ENCODE peak calls at places on chromosomes 13 and 19, in nine cellular contexts. D is endothelial cell, X is GM23338, F is AG09309, H is Calu3, Q is H9, N is breast epithelium, Z is thoracic aorta, R is heart right ventricle. I is an unnamed sample.

GRCh38 chr19:1271528-1272422 is 2.6 kb downstream of the CIRBP start:
- DNase-seq in D (no peak), X (no peak), F (no peak), H (no peak), Q (no peak), N (no peak), Z (no peak), R (peak), I (no peak)

GRCh38 chr13:23743717-23744116 is 145.5 kb downstream of the MIPEP start:
- DNase-seq in D (no peak), X (no peak), F (no peak), H (no peak), Q (no peak), N (no peak), Z (no peak), R (no peak), I (no peak)

GRCh38 chr19:485583-486236 is 10.6 kb upstream of the MADCAM1 start:
- DNase-seq in D (no peak), X (no peak), F (no peak), H (peak), Q (no peak), N (peak), Z (no peak), R (no peak), I (no peak)

GRCh38 chr19:53057904-53058579 is 13.5 kb downstream of the ERVV-2 start:
- DNase-seq in D (peak), X (peak), F (no peak), H (no peak), Q (peak), N (no peak), Z (no peak), R (peak), I (no peak)

GRCh38 chr19:47363758-47364529 is 14.8 kb downstream of the DHX34 start:
- DNase-seq in D (peak), X (peak), F (peak), H (no peak), Q (peak), N (no peak), Z (no peak), R (no peak), I (peak)

GRCh38 chr13:36428083-36428482 is 4.2 kb upstream of the CCNA1 start:
- DNase-seq in D (no peak), X (no peak), F (no peak), H (peak), Q (no peak), N (no peak), Z (no peak), R (no peak), I (no peak)

GRCh38 chr13:26460652-26461051 is 96.8 kb upstream of the WASF3 start:
- DNase-seq in D (no peak), X (no peak), F (no peak), H (no peak), Q (no peak), N (no peak), Z (no peak), R (peak), I (no peak)

GRCh38 chr13:111461445-111462149 is 141.2 kb downstream of the TEX29 start:
- DNase-seq in D (no peak), X (no peak), F (no peak), H (no peak), Q (no peak), N (no peak), Z (no peak), R (no peak), I (no peak)

GRCh38 chr13:111505175-111505777 is 184.8 kb downstream of the TEX29 start:
- DNase-seq in D (peak), X (peak), F (no peak), H (no peak), Q (peak), N (no peak), Z (no peak), R (no peak), I (no peak)

GRCh38 chr13:103772576-103772975 is 706.4 kb upstream of the SLC10A2 start:
- DNase-seq in D (no peak), X (peak), F (no peak), H (no peak), Q (no peak), N (no peak), Z (no peak), R (no peak), I (no peak)

GRCh38 chr19:6211632-6212402 is 68.0 kb downstream of the MLLT1 start:
- DNase-seq in D (no peak), X (no peak), F (no peak), H (no peak), Q (no peak), N (no peak), Z (no peak), R (no peak), I (no peak)

DNA sequence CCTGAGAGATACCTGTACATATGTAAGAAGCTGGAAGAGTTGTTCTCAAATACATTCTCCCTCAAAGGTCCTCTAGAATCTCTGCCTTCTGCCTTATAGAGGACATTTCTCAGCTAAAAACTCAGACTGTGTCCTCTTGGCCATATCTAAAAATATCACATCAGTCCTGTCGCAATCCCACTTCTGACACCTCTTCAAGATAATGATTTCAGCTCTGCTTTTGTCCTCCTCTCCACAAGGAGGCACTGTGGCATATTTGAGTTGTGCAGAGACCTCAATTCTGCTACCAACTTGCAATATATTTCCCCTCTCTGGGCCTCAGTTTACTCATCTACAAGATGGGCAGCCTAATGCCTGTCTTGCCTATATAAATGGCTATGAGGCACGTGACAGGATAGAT is 16.6 kb downstream of the ADAMTS10 start:
- DNase-seq in D (no peak), X (no peak), F (no peak), H (no peak), Q (no peak), N (no peak), Z (no peak), R (no peak), I (no peak)
- TF ChIP-seq CTCF in D (peak), X (peak), F (peak), H (no peak), Q (peak), N (no peak), Z (peak), R (peak), I (no peak)

GRCh38 chr13:41460930-41461329 is 3.6 kb downstream of the RGCC start:
- DNase-seq in D (no peak), X (no peak), F (no peak), H (no peak), Q (no peak), N (no peak), Z (no peak), R (no peak), I (no peak)

GRCh38 chr13:41457589-41458186 is 338 bp downstream of the RGCC start:
- DNase-seq in D (no peak), X (peak), F (no peak), H (peak), Q (no peak), N (no peak), Z (no peak), R (peak), I (no peak)

GRCh38 chr13:41459754-41460111 is 2.4 kb downstream of the RGCC start:
- DNase-seq in D (no peak), X (no peak), F (no peak), H (no peak), Q (no peak), N (no peak), Z (no peak), R (no peak), I (no peak)

GRCh38 chr13:41458187-41458938 is 1.0 kb downstream of the RGCC start:
- DNase-seq in D (peak), X (peak), F (no peak), H (peak), Q (peak), N (no peak), Z (no peak), R (peak), I (no peak)

DNA sequence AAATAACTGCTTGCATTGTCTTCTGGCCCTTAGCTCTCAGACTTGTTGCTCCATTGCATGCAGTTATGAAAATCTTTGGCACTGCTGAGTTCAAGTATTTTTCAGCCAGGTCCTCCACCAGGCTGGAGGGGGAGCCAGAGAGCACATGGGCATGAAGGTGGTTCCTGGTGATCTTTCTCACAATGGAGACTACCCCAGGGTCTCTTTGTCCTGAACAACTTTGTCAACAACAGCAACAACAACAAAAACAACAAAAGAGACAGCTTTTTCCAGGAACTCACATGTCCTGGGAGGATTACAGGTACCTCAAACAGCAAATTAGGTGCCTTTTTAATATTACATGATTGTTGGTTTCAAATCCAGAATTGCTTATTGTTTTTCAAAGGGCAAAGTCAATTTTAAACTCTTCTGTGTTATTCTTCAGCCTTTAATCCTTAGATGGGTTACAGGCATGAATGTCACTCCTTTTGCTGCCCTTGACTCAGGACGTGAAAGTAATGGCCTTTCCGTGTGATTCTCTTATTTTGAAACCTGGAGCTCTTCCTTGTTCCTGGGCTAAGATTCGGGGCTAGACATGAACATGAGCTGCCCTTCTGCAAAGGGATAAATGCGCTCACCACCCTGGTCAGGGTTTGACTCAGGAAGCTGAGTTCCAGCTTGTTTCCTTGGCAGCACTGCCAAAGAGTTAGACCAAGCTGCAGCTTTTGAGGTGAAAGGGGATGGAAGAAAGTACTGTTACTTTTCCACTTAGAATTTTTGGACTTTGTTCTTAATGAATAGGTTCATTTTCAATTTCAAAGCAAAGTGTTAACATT is 1.8 kb downstream of the RGCC start:
- DNase-seq in D (peak), X (peak), F (peak), H (peak), Q (no peak), N (peak), Z (no peak), R (peak), I (peak)
- TF ChIP-seq CTCF in D (peak), X (peak), F (peak), H (peak), Q (peak), N (peak), Z (peak), R (peak), I (peak)

GRCh38 chr19:44782729-44783128 is 5.0 kb downstream of the CBLC start:
- DNase-seq in D (no peak), X (peak), F (no peak), H (no peak), Q (no peak), N (no peak), Z (no peak), R (no peak), I (no peak)
- TF ChIP-seq CTCF in D (peak), X (peak), F (no peak), H (no peak), Q (no peak), N (no peak), Z (no peak), R (no peak), I (no peak)

GRCh38 chr13:48648446-48648845 is 5.3 kb upstream of the CYSLTR2 start:
- DNase-seq in D (no peak), X (no peak), F (no peak), H (no peak), Q (no peak), N (no peak), Z (no peak), R (no peak), I (no peak)
- TF ChIP-seq CTCF in D (no peak), X (no peak), F (no peak), H (no peak), Q (no peak), N (no peak), Z (no peak), R (no peak), I (no peak)

GRCh38 chr13:54972838-54973237 is 1944.2 kb downstream of the OLFM4 start:
- DNase-seq in D (no peak), X (no peak), F (no peak), H (no peak), Q (no peak), N (no peak), Z (no peak), R (no peak), I (no peak)
- TF ChIP-seq CTCF in D (no peak), X (no peak), F (no peak), H (no peak), Q (no peak), N (no peak), Z (no peak), R (no peak), I (no peak)

GRCh38 chr13:105207586-105208293 is 1327.7 kb downstream of the EFNB2 start:
- DNase-seq in D (no peak), X (no peak), F (no peak), H (no peak), Q (no peak), N (no peak), Z (no peak), R (no peak), I (no peak)
- TF ChIP-seq CTCF in D (no peak), X (no peak), F (no peak), H (no peak), Q (no peak), N (no peak), Z (no peak), R (no peak), I (no peak)

GRCh38 chr13:98226520-98226919 is 49.5 kb upstream of the RNF113B start:
- DNase-seq in D (no peak), X (no peak), F (no peak), H (no peak), Q (no peak), N (no peak), Z (no peak), R (no peak), I (no peak)

GRCh38 chr13:98225036-98225940 is 48.2 kb upstream of the RNF113B start:
- DNase-seq in D (no peak), X (no peak), F (no peak), H (no peak), Q (no peak), N (no peak), Z (no peak), R (no peak), I (no peak)

GRCh38 chr13:98223741-98224140 is 46.7 kb upstream of the RNF113B start:
- DNase-seq in D (no peak), X (no peak), F (no peak), H (no peak), Q (no peak), N (no peak), Z (no peak), R (no peak), I (no peak)

GRCh38 chr13:98222816-98223215 is 45.7 kb upstream of the RNF113B start:
- DNase-seq in D (no peak), X (no peak), F (no peak), H (no peak), Q (no peak), N (no peak), Z (no peak), R (no peak), I (no peak)

GRCh38 chr13:98224557-98224956 is 47.5 kb upstream of the RNF113B start:
- DNase-seq in D (no peak), X (no peak), F (no peak), H (no peak), Q (no peak), N (no peak), Z (no peak), R (no peak), I (no peak)
- TF ChIP-seq CTCF in D (no peak), X (peak), F (no peak), H (no peak), Q (no peak), N (no peak), Z (no peak), R (no peak), I (no peak)

GRCh38 chr19:33132425-33132824 is 511 bp downstream of the WDR88 start:
- DNase-seq in D (peak), X (peak), F (no peak), H (peak), Q (peak), N (no peak), Z (no peak), R (no peak), I (no peak)
- TF ChIP-seq CTCF in D (peak), X (peak), F (peak), H (peak), Q (peak), N (no peak), Z (no peak), R (no peak), I (no peak)

DNA sequence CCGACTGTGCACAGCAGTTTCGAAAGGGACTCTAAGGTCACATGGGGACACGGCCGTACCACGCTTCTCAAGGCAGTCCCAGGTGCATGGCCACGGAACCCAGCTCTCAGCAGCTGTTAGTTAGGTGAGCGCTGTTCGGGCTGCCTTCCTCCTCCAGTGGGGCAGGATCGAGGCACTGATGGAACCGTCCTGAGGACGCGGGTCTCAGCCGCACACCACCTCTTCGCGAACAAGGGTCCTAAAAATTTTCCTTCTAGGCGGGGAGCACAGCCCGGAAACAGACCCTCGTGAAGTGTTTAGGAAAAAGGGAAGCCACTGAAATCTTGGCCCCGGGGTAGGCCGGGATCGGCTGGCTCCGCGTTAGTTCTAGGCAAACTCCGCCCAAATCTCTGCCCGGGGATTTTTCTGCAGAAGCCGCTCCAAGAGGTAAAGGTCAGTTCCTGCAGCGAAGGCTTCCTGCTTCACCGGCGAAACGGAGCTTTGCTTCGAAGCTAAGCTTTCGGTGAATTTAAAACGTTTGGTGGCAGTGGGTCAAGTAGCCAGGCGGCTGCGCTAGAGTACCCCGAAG is 752 bp downstream of the GJB2 start:
- DNase-seq in D (no peak), X (peak), F (no peak), H (peak), Q (peak), N (no peak), Z (no peak), R (no peak), I (no peak)
- TF ChIP-seq CTCF in D (no peak), X (no peak), F (no peak), H (no peak), Q (no peak), N (no peak), Z (no peak), R (no peak), I (no peak)

GRCh38 chr13:84870190-84870589 is 929.0 kb downstream of the SLITRK6 start:
- DNase-seq in D (no peak), X (peak), F (no peak), H (no peak), Q (peak), N (no peak), Z (no peak), R (no peak), I (no peak)
- TF ChIP-seq CTCF in D (no peak), X (peak), F (peak), H (no peak), Q (peak), N (no peak), Z (no peak), R (no peak), I (no peak)